ENCODE peak calls at places on chromosomes 3 and 15, in eight cellular contexts. F, E, M, K, O, G, S and U are unnamed samples.

GRCh38 chr3:101530213-101531047 is 17.4 kb upstream of the SENP7 start:
- DNase-seq in F (no peak), E (no peak), M (no peak), K (no peak), O (no peak), G (no peak), S (no peak), U (no peak)

GRCh38 chr15:42069025-42069424 is 25.3 kb downstream of the PLA2G4D start:
- DNase-seq in F (no peak), E (no peak), M (no peak), K (no peak), O (no peak), G (no peak), S (no peak), U (no peak)

GRCh38 chr15:68383161-68384074 is 48.5 kb downstream of the ITGA11 start:
- DNase-seq in F (no peak), E (peak; percentile 81), M (peak; percentile 10), K (peak; percentile 19), O (no peak), G (peak; percentile 20), S (peak; percentile 60), U (peak; percentile 38)

GRCh38 chr15:75356539-75356938 is 9.7 kb downstream of the NEIL1 start:
- DNase-seq in F (no peak), E (no peak), M (no peak), K (no peak), O (peak; percentile 19), G (peak; percentile 24), S (no peak), U (no peak)

GRCh38 chr3:150184426-150185071 is 213.9 kb upstream of the PFN2 start:
- DNase-seq in F (no peak), E (no peak), M (no peak), K (no peak), O (no peak), G (no peak), S (peak; percentile 68), U (peak; percentile 18)

GRCh38 chr15:73273181-73274002 is 95.4 kb downstream of the HCN4 start:
- DNase-seq in F (no peak), E (peak; percentile 48), M (peak; percentile 17), K (peak; percentile 8), O (peak; percentile 61), G (peak; percentile 18), S (peak; percentile 59), U (peak; percentile 30)

GRCh38 chr15:34582461-34583357 is 742 bp downstream of the GOLGA8B start:
- DNase-seq in F (peak; percentile 77), E (peak; percentile 67), M (peak; percentile 35), K (peak; percentile 1), O (no peak), G (peak; percentile 24), S (peak; percentile 45), U (no peak)

GRCh38 chr3:197394464-197395321 is 96.3 kb upstream of the DLG1 start:
- DNase-seq in F (peak; percentile 78), E (peak; percentile 73), M (peak; percentile 18), K (no peak), O (peak; percentile 62), G (no peak), S (peak; percentile 100), U (peak; percentile 98)

GRCh38 chr3:128800241-128801187 is 74.5 kb downstream of the RAB7A start:
- DNase-seq in F (no peak), E (no peak), M (peak; percentile 48), K (no peak), O (no peak), G (no peak), S (no peak), U (no peak)

GRCh38 chr3:171256445-171257250 is 203.6 kb downstream of the TNIK start:
- DNase-seq in F (no peak), E (no peak), M (no peak), K (no peak), O (no peak), G (no peak), S (peak; percentile 96), U (peak; percentile 61)

GRCh38 chr3:45611619-45612018 is 17.1 kb downstream of the LIMD1 start:
- DNase-seq in F (no peak), E (no peak), M (no peak), K (no peak), O (no peak), G (peak; percentile 25), S (no peak), U (no peak)

GRCh38 chr3:42120866-42121265 is 29.7 kb downstream of the TRAK1 start:
- DNase-seq in F (no peak), E (no peak), M (no peak), K (peak; percentile 12), O (no peak), G (no peak), S (peak; percentile 18), U (no peak)

GRCh38 chr15:41568350-41569017 is 9.5 kb downstream of the TYRO3 start:
- DNase-seq in F (no peak), E (peak; percentile 2), M (no peak), K (no peak), O (peak; percentile 82), G (no peak), S (no peak), U (no peak)

GRCh38 chr3:192187485-192188051 is 539.8 kb downstream of the FGF12 start:
- DNase-seq in F (no peak), E (no peak), M (no peak), K (no peak), O (no peak), G (no peak), S (no peak), U (no peak)

GRCh38 chr15:91099616-91100560 is at the start of gene SV2B:
- DNase-seq in F (no peak), E (peak; percentile 53), M (peak; percentile 51), K (peak; percentile 51), O (no peak), G (peak; percentile 21), S (peak; percentile 4), U (no peak)

GRCh38 chr15:29135266-29135665 is 134.4 kb downstream of the NSMCE3 start:
- DNase-seq in F (no peak), E (no peak), M (no peak), K (no peak), O (no peak), G (no peak), S (no peak), U (no peak)

GRCh38 chr3:124774305-124774673 is 44.0 kb downstream of the UMPS start:
- DNase-seq in F (peak; percentile 88), E (no peak), M (no peak), K (no peak), O (no peak), G (no peak), S (peak; percentile 92), U (peak; percentile 70)

GRCh38 chr3:112302061-112302830 is 8.2 kb upstream of the SLC9C1 start:
- DNase-seq in F (no peak), E (no peak), M (no peak), K (no peak), O (no peak), G (no peak), S (peak; percentile 24), U (no peak)

GRCh38 chr3:101632586-101632985 is 44.3 kb downstream of the ZBTB11 start:
- DNase-seq in F (no peak), E (no peak), M (no peak), K (no peak), O (no peak), G (no peak), S (no peak), U (no peak)

GRCh38 chr3:178968996-178969700 is 102.5 kb downstream of the ZMAT3 start:
- DNase-seq in F (no peak), E (peak; percentile 38), M (no peak), K (no peak), O (no peak), G (peak; percentile 31), S (no peak), U (no peak)

GRCh38 chr3:94716326-94717018 is 653.6 kb downstream of the NSUN3 start:
- DNase-seq in F (no peak), E (no peak), M (no peak), K (no peak), O (no peak), G (no peak), S (no peak), U (no peak)

GRCh38 chr3:73719877-73720276 is 95.1 kb upstream of the PDZRN3 start:
- DNase-seq in F (no peak), E (no peak), M (no peak), K (no peak), O (peak; percentile 46), G (no peak), S (no peak), U (no peak)

GRCh38 chr3:169289303-169289702 is 374.2 kb downstream of the MECOM start:
- DNase-seq in F (no peak), E (no peak), M (no peak), K (no peak), O (no peak), G (no peak), S (no peak), U (no peak)

GRCh38 chr15:56454841-56455240 is 10.1 kb downstream of the MNS1 start:
- DNase-seq in F (no peak), E (no peak), M (no peak), K (no peak), O (no peak), G (no peak), S (no peak), U (no peak)

GRCh38 chr3:148971819-148972218 is 19.5 kb upstream of the GYG1 start:
- DNase-seq in F (no peak), E (no peak), M (no peak), K (no peak), O (peak; percentile 86), G (no peak), S (peak; percentile 28), U (peak; percentile 30)

GRCh38 chr15:25250906-25251622 is 187.8 kb downstream of the UBE3A start:
- DNase-seq in F (peak; percentile 69), E (peak; percentile 4), M (no peak), K (no peak), O (no peak), G (no peak), S (no peak), U (no peak)

GRCh38 chr3:107928084-107928445 is 162.8 kb downstream of the CD47 start:
- DNase-seq in F (no peak), E (no peak), M (no peak), K (no peak), O (peak; percentile 22), G (no peak), S (peak; percentile 62), U (peak; percentile 8)

GRCh38 chr15:34435658-34436057 is 1.9 kb downstream of the GOLGA8A start:
- DNase-seq in F (no peak), E (no peak), M (no peak), K (no peak), O (no peak), G (no peak), S (no peak), U (no peak)

GRCh38 chr3:134483195-134483890 is 2.4 kb downstream of the ANAPC13 start:
- DNase-seq in F (no peak), E (no peak), M (no peak), K (no peak), O (no peak), G (no peak), S (peak; percentile 98), U (peak; percentile 86)